ENCODE peak calls at places on chromosomes 6 and 20, in five cellular contexts. M is nucleus accumbens; W is fibroblast of lung; Q is activated gamma-delta T cell treated with anti-CD3 and anti-CD28 coated beads, Interleukin-2, amount 50 U/mL, for 16 hours; D is NB4. J is an unnamed sample.

GRCh38 chr6:15513801-15514711 is 148.8 kb downstream of the DTNBP1 start:
- DNase-seq in M (no peak), W (no peak), Q (no peak), D (no peak), J (no peak)

GRCh38 chr6:157218371-157219198 is 104.7 kb downstream of the TMEM242 start:
- DNase-seq in M (no peak), W (no peak), Q (no peak), D (no peak), J (no peak)

GRCh38 chr20:58327211-58327610 is 17.7 kb downstream of the RAB22A start:
- DNase-seq in M (no peak), W (no peak), Q (no peak), D (peak; percentile 14), J (no peak)

GRCh38 chr6:118893095-118893881 is 664 bp upstream of the ASF1A start:
- DNase-seq in M (peak; percentile 54), W (peak; percentile 86), Q (peak; percentile 27), D (peak; percentile 76), J (no peak)

GRCh38 chr6:52596371-52597028 is 19.6 kb upstream of the TRAM2 start:
- DNase-seq in M (no peak), W (peak; percentile 89), Q (no peak), D (peak; percentile 40), J (no peak)

GRCh38 chr6:111499269-111499793 is 16.3 kb upstream of the REV3L start:
- DNase-seq in M (no peak), W (no peak), Q (no peak), D (no peak), J (no peak)

GRCh38 chr20:1212607-1213396 is 9.5 kb downstream of the C20orf202 start:
- DNase-seq in M (peak; percentile 30), W (peak; percentile 72), Q (peak; percentile 39), D (peak; percentile 80), J (no peak)

GRCh38 chr20:22744341-22745193 is 160.2 kb upstream of the FOXA2 start:
- DNase-seq in M (no peak), W (no peak), Q (no peak), D (no peak), J (no peak)

GRCh38 chr20:21693322-21693721 is 12.1 kb upstream of the PAX1 start:
- DNase-seq in M (no peak), W (no peak), Q (no peak), D (peak; percentile 36), J (no peak)

GRCh38 chr6:20497200-20497820 is 36.9 kb upstream of the CDKAL1 start:
- DNase-seq in M (no peak), W (peak; percentile 84), Q (no peak), D (no peak), J (no peak)

GRCh38 chr6:101747711-101748110 is 354.2 kb downstream of the GRIK2 start:
- DNase-seq in M (no peak), W (no peak), Q (no peak), D (peak; percentile 23), J (no peak)